ENCODE peak calls at places on chromosomes 4 and X, in nine cellular contexts. F, L, H, D, O, T, I, Q and N are unnamed samples. For H3K4me1, the result is how much of the 10 kb centered on the place peaks cover.

GRCh38 chr4:90780193-90780592 is 653.0 kb downstream of the CCSER1 start:
- DNase-seq in F (no peak), L (no peak), H (no peak), D (no peak), O (no peak), T (no peak), I (no peak), Q (no peak), N (no peak)

GRCh38 chr4:184732126-184732525 is 1.8 kb downstream of the CENPU start:
- DNase-seq in F (no peak), L (no peak), H (no peak), D (no peak), O (no peak), T (no peak), I (no peak), Q (no peak), N (no peak)

GRCh38 chrX:109926118-109926517 is 76.8 kb upstream of the TMEM164 start:
- DNase-seq in F (no peak), L (no peak), H (no peak), D (no peak), O (no peak), T (no peak), I (no peak), Q (no peak), N (no peak)

GRCh38 chr4:40831462-40831861 is 81.7 kb downstream of the NSUN7 start:
- DNase-seq in F (no peak), L (no peak), H (no peak), D (no peak), O (no peak), T (no peak), I (no peak), Q (no peak), N (no peak)

GRCh38 chrX:30904632-30905031 is 15.6 kb upstream of the TAB3 start:
- DNase-seq in F (no peak), L (peak), H (no peak), D (no peak), O (no peak), T (no peak), I (no peak), Q (no peak), N (no peak)

GRCh38 chrX:39065051-39065871 is 264.0 kb downstream of the MID1IP1 start:
- DNase-seq in F (no peak), L (peak), H (no peak), D (no peak), O (no peak), T (no peak), I (no peak), Q (peak), N (no peak)

GRCh38 chrX:65690057-65690855 is 22.8 kb downstream of the MSN start:
- DNase-seq in F (no peak), L (no peak), H (no peak), D (no peak), O (peak), T (no peak), I (peak), Q (no peak), N (no peak)

GRCh38 chr4:37758226-37758625 is 68.3 kb upstream of the PGM2 start:
- DNase-seq in F (no peak), L (no peak), H (no peak), D (no peak), O (peak), T (no peak), I (peak), Q (no peak), N (no peak)

GRCh38 chr4:71932941-71933340 is 98.9 kb upstream of the NPFFR2 start:
- DNase-seq in F (no peak), L (no peak), H (no peak), D (no peak), O (no peak), T (no peak), I (no peak), Q (no peak), N (no peak)

GRCh38 chrX:107825698-107826285 is at the start of gene MID2:
- DNase-seq in F (peak), L (peak), H (no peak), D (peak), O (peak), T (peak), I (peak), Q (peak), N (peak)

GRCh38 chr4:142473218-142473959 is 372.7 kb downstream of the INPP4B start:
- DNase-seq in F (peak), L (no peak), H (no peak), D (peak), O (no peak), T (no peak), I (peak), Q (no peak), N (peak)

GRCh38 chr4:72505314-72505744 is 63.7 kb downstream of the ADAMTS3 start:
- DNase-seq in F (peak), L (peak), H (no peak), D (no peak), O (peak), T (no peak), I (no peak), Q (peak), N (peak)

GRCh38 chr4:113008726-113009125 is 40.7 kb upstream of the ANK2 start:
- DNase-seq in F (no peak), L (peak), H (no peak), D (no peak), O (no peak), T (no peak), I (no peak), Q (peak), N (no peak)

GRCh38 chrX:20139966-20140365 is 1.7 kb downstream of the EIF1AX start:
- DNase-seq in F (no peak), L (no peak), H (no peak), D (no peak), O (peak), T (no peak), I (no peak), Q (no peak), N (no peak)

GRCh38 chrX:135477576-135477975 is 42.9 kb upstream of the INTS6L start:
- DNase-seq in F (no peak), L (peak), H (no peak), D (peak), O (peak), T (peak), I (peak), Q (peak), N (peak)

GRCh38 chr4:15147709-15148651 is 145.7 kb downstream of the CPEB2 start:
- DNase-seq in F (no peak), L (no peak), H (no peak), D (no peak), O (peak), T (no peak), I (no peak), Q (no peak), N (no peak)

GRCh38 chrX:39550795-39551361 is 546.9 kb downstream of the BCOR start:
- DNase-seq in F (no peak), L (no peak), H (no peak), D (no peak), O (no peak), T (no peak), I (no peak), Q (no peak), N (no peak)

GRCh38 chrX:12949927-12950656 is 24.8 kb upstream of the TMSB4X start:
- DNase-seq in F (peak), L (peak), H (peak), D (peak), O (peak), T (peak), I (peak), Q (no peak), N (peak)

GRCh38 chr4:171962110-171962509 is 148.9 kb downstream of the GALNTL6 start:
- DNase-seq in F (no peak), L (no peak), H (no peak), D (no peak), O (no peak), T (no peak), I (no peak), Q (no peak), N (no peak)

GRCh38 chr4:71009091-71009490 is 15.6 kb downstream of the DCK start:
- DNase-seq in F (no peak), L (no peak), H (no peak), D (no peak), O (no peak), T (no peak), I (no peak), Q (no peak), N (no peak)

GRCh38 chr4:27318740-27319139 is 458.1 kb downstream of the STIM2 start:
- DNase-seq in F (no peak), L (peak), H (peak), D (no peak), O (peak), T (peak), I (no peak), Q (peak), N (peak)

GRCh38 chr4:184262901-184263300 is 45.2 kb upstream of the ENPP6 start:
- DNase-seq in F (no peak), L (no peak), H (no peak), D (no peak), O (peak), T (no peak), I (no peak), Q (no peak), N (no peak)

DNA sequence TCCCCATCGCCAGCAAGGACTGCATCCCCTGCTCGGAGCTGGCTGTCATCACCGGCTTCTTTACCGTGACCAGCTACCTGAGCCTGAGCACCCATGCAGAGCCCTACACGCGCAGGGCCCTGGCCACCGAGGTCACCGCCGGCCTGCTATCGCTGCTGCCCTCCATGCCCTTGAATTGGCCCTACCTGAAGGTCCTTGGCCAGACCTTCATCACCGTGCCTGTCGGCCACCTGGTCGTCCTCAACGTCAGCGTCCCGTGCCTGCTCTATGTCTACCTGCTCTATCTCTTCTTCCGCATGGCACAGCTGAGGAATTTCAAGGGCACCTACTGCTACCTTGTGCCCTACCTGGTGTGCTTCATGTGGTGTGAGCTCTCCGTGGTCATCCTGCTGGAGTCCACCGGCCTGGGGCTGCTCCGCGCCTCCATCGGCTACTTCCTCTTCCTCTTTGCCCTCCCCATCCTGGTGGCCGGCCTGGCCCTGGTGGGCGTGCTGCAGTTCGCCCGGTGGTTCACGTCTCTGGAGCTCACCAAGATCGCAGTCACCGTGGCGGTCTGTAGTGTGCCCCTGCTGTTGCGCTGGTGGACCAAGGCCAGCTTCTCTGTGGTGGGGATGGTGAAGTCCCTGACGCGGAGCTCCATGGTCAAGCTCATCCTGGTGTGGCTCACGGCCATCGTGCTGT is 31.5 kb downstream of the WFS1 start:
- DNase-seq in F (no peak), L (no peak), H (no peak), D (no peak), O (no peak), T (no peak), I (peak), Q (no peak), N (no peak)
- H3K4me1 ChIP-seq in F (under half), L (under half), H (under half), D (under half), O (under half), T (under half), I (under half), Q (under half), N (under half)

GRCh38 chrX:37781808-37782207 is 1.9 kb downstream of the CYBB start:
- DNase-seq in F (no peak), L (no peak), H (no peak), D (no peak), O (no peak), T (no peak), I (no peak), Q (no peak), N (no peak)

GRCh38 chrX:37776283-37776986 is 3.4 kb upstream of the CYBB start:
- DNase-seq in F (no peak), L (no peak), H (no peak), D (no peak), O (no peak), T (no peak), I (no peak), Q (no peak), N (no peak)

GRCh38 chrX:37783284-37783683 is 3.4 kb downstream of the CYBB start:
- DNase-seq in F (no peak), L (no peak), H (no peak), D (peak), O (no peak), T (no peak), I (no peak), Q (no peak), N (no peak)

GRCh38 chrX:37776987-37777325 is 2.9 kb upstream of the CYBB start:
- DNase-seq in F (no peak), L (no peak), H (no peak), D (no peak), O (no peak), T (no peak), I (no peak), Q (no peak), N (no peak)

DNA sequence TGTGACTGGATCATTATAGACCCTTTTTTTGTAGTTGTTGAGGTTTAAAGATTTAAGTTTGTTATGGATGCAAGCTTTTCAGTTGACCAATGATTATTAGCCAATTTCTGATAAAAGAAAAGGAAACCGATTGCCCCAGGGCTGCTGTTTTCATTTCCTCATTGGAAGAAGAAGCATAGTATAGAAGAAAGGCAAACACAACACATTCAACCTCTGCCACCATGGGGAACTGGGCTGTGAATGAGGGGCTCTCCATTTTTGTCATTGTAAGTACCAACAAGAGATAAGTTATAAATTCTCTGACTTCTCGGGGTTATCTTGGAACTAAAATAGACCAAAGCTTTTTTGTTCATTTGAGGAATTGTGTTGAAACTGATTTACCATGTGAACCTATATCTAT is at the start of gene CYBB:
- DNase-seq in F (no peak), L (no peak), H (no peak), D (no peak), O (no peak), T (no peak), I (no peak), Q (no peak), N (no peak)
- H3K4me1 ChIP-seq in F (under half), L (under half), H (under half), D (under half), O (under half), T (under half), I (under half), Q (under half), N (under half)

GRCh38 chr4:7968262-7968896 is 28.7 kb upstream of the AFAP1 start:
- DNase-seq in F (no peak), L (no peak), H (no peak), D (no peak), O (peak), T (no peak), I (no peak), Q (no peak), N (no peak)

GRCh38 chr4:7971881-7972500 is 32.3 kb upstream of the AFAP1 start:
- DNase-seq in F (no peak), L (no peak), H (no peak), D (no peak), O (no peak), T (peak), I (no peak), Q (no peak), N (no peak)

GRCh38 chr4:7967501-7968261 is 28.0 kb upstream of the AFAP1 start:
- DNase-seq in F (no peak), L (peak), H (no peak), D (no peak), O (peak), T (peak), I (no peak), Q (no peak), N (peak)

GRCh38 chr4:7971159-7971631 is 31.5 kb upstream of the AFAP1 start:
- DNase-seq in F (no peak), L (no peak), H (no peak), D (no peak), O (no peak), T (peak), I (no peak), Q (no peak), N (no peak)

GRCh38 chr4:7970031-7970946 is 30.6 kb upstream of the AFAP1 start:
- DNase-seq in F (no peak), L (no peak), H (no peak), D (no peak), O (peak), T (peak), I (no peak), Q (no peak), N (peak)
- H3K4me1 ChIP-seq in F (half or more), L (under half), H (under half), D (half or more), O (under half), T (under half), I (under half), Q (under half), N (under half)

GRCh38 chr4:128287871-128288688 is 467 bp upstream of the PGRMC2 start:
- DNase-seq in F (peak), L (peak), H (peak), D (peak), O (peak), T (peak), I (peak), Q (peak), N (peak)

GRCh38 chr4:128285085-128286023 is 2.3 kb downstream of the PGRMC2 start:
- DNase-seq in F (no peak), L (no peak), H (no peak), D (no peak), O (peak), T (peak), I (no peak), Q (no peak), N (peak)

GRCh38 chr4:128288689-128289106 is 1.1 kb upstream of the PGRMC2 start:
- DNase-seq in F (no peak), L (peak), H (peak), D (no peak), O (peak), T (no peak), I (no peak), Q (peak), N (peak)

GRCh38 chr4:128287159-128287870 is at the start of gene PGRMC2:
- DNase-seq in F (no peak), L (peak), H (no peak), D (no peak), O (peak), T (no peak), I (peak), Q (no peak), N (peak)

GRCh38 chr4:128286474-128287158 is 997 bp downstream of the PGRMC2 start:
- DNase-seq in F (no peak), L (peak), H (no peak), D (no peak), O (peak), T (no peak), I (no peak), Q (peak), N (peak)
- H3K4me1 ChIP-seq in F (half or more), L (under half), H (under half), D (under half), O (under half), T (under half), I (under half), Q (under half), N (under half)

GRCh38 chr4:54230479-54231418 is 1.7 kb downstream of the PDGFRA start:
- DNase-seq in F (peak), L (no peak), H (no peak), D (peak), O (peak), T (peak), I (peak), Q (peak), N (no peak)

GRCh38 chr4:54227261-54228063 is 1.6 kb upstream of the PDGFRA start:
- DNase-seq in F (peak), L (peak), H (no peak), D (peak), O (peak), T (no peak), I (peak), Q (peak), N (no peak)

GRCh38 chr4:54229631-54230478 is 762 bp downstream of the PDGFRA start:
- DNase-seq in F (peak), L (no peak), H (no peak), D (peak), O (peak), T (peak), I (no peak), Q (peak), N (no peak)

GRCh38 chr4:54228064-54228527 is 997 bp upstream of the PDGFRA start:
- DNase-seq in F (peak), L (peak), H (no peak), D (peak), O (peak), T (peak), I (peak), Q (peak), N (no peak)

GRCh38 chr4:54228563-54229501 is at the start of gene PDGFRA:
- DNase-seq in F (peak), L (peak), H (no peak), D (peak), O (peak), T (peak), I (peak), Q (peak), N (no peak)
- H3K4me1 ChIP-seq in F (half or more), L (under half), H (under half), D (half or more), O (under half), T (half or more), I (half or more), Q (under half), N (under half)

GRCh38 chrX:115582035-115582870 is 21.3 kb downstream of the PLS3 start:
- DNase-seq in F (no peak), L (no peak), H (no peak), D (peak), O (no peak), T (no peak), I (no peak), Q (peak), N (no peak)

GRCh38 chrX:115582871-115583729 is 22.1 kb downstream of the PLS3 start:
- DNase-seq in F (no peak), L (peak), H (no peak), D (no peak), O (peak), T (no peak), I (no peak), Q (no peak), N (no peak)

GRCh38 chrX:115584715-115585114 is 23.7 kb downstream of the PLS3 start:
- DNase-seq in F (no peak), L (no peak), H (no peak), D (no peak), O (peak), T (no peak), I (no peak), Q (no peak), N (no peak)

GRCh38 chrX:115579786-115580294 is 18.9 kb downstream of the PLS3 start:
- DNase-seq in F (no peak), L (no peak), H (no peak), D (no peak), O (no peak), T (no peak), I (no peak), Q (peak), N (no peak)

DNA sequence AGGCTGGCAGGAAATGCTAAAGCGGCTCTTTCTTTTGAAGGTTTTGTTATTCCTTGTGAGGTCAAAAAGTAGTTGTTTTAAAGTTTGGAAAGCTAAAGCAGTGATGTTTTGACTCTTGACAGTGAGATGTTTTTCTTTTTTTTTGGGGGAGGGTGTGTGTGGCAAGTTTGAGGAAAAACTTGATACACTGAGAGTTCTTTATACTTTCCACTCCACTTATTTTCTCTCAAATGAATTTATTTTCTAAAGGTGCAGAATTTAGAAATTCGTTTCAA is 22.7 kb downstream of the PLS3 start:
- DNase-seq in F (no peak), L (no peak), H (no peak), D (no peak), O (no peak), T (no peak), I (no peak), Q (no peak), N (no peak)
- H3K4me1 ChIP-seq in F (under half), L (under half), H (under half), D (under half), O (under half), T (under half), I (under half), Q (under half), N (under half)

GRCh38 chrX:54479471-54480122 is 16.4 kb downstream of the FGD1 start:
- DNase-seq in F (no peak), L (peak), H (no peak), D (no peak), O (peak), T (no peak), I (no peak), Q (peak), N (no peak)
- H3K4me1 ChIP-seq in F (under half), L (under half), H (under half), D (under half), O (under half), T (under half), I (under half), Q (under half), N (under half)

GRCh38 chr4:25301471-25301870 is 11.1 kb upstream of the ZCCHC4 start:
- DNase-seq in F (no peak), L (no peak), H (no peak), D (no peak), O (no peak), T (no peak), I (no peak), Q (no peak), N (no peak)

GRCh38 chr4:25297528-25298242 is 14.9 kb upstream of the ZCCHC4 start:
- DNase-seq in F (no peak), L (no peak), H (no peak), D (no peak), O (no peak), T (no peak), I (no peak), Q (no peak), N (no peak)

GRCh38 chr4:25303578-25303977 is 9.0 kb upstream of the ZCCHC4 start:
- DNase-seq in F (no peak), L (no peak), H (no peak), D (no peak), O (no peak), T (no peak), I (no peak), Q (no peak), N (no peak)

GRCh38 chr4:25299476-25300203 is 12.9 kb upstream of the ZCCHC4 start:
- DNase-seq in F (no peak), L (no peak), H (no peak), D (no peak), O (no peak), T (peak), I (no peak), Q (no peak), N (peak)
- H3K4me1 ChIP-seq in F (under half), L (under half), H (under half), D (under half), O (under half), T (under half), I (under half), Q (under half), N (under half)